ENCODE peak calls at places on chromosomes 1 and 21, in ten cellular contexts. One of them, this sample, is unnamed.

GRCh38 chr1:92980732-92981647 is 19.7 kb upstream of the DIPK1A start:
- DNase-seq in tibial artery: no peak
- DNase-seq in HFFc6: no peak
- DNase-seq in B cell: peak
- DNase-seq in endodermal cell: no peak
- DNase-seq in AG09309: no peak
- DNase-seq in activated B cell treated with CpG ODN at 0.5 μM for 24 hours: no peak
- DNase-seq in fibroblast of the aortic adventitia: no peak
- DNase-seq in dorsolateral prefrontal cortex: no peak
- DNase-seq in AG10803: no peak
- DNase-seq in this sample: no peak

GRCh38 chr1:183103141-183103540 is 79.9 kb downstream of the LAMC1 start:
- DNase-seq in HFFc6: no peak
- DNase-seq in endodermal cell: no peak
- DNase-seq in AG09309: no peak
- DNase-seq in tibial artery: no peak
- DNase-seq in AG10803: no peak
- DNase-seq in activated B cell treated with CpG ODN at 0.5 μM for 24 hours: no peak
- DNase-seq in B cell: no peak
- DNase-seq in fibroblast of the aortic adventitia: no peak
- DNase-seq in dorsolateral prefrontal cortex: no peak
- DNase-seq in this sample: no peak

GRCh38 chr1:41773842-41774241 is 144.9 kb downstream of the HIVEP3 start:
- DNase-seq in HFFc6: no peak
- DNase-seq in endodermal cell: no peak
- DNase-seq in fibroblast of the aortic adventitia: no peak
- DNase-seq in activated B cell treated with CpG ODN at 0.5 μM for 24 hours: no peak
- DNase-seq in AG10803: no peak
- DNase-seq in dorsolateral prefrontal cortex: no peak
- DNase-seq in B cell: no peak
- DNase-seq in tibial artery: no peak
- DNase-seq in AG09309: no peak
- DNase-seq in this sample: no peak

GRCh38 chr1:81174052-81174451 is 626.7 kb upstream of the ADGRL2 start:
- DNase-seq in AG09309: no peak
- DNase-seq in AG10803: peak
- DNase-seq in tibial artery: no peak
- DNase-seq in endodermal cell: no peak
- DNase-seq in activated B cell treated with CpG ODN at 0.5 μM for 24 hours: no peak
- DNase-seq in B cell: no peak
- DNase-seq in HFFc6: peak
- DNase-seq in dorsolateral prefrontal cortex: no peak
- DNase-seq in fibroblast of the aortic adventitia: no peak
- DNase-seq in this sample: no peak

GRCh38 chr1:198679535-198680173 is 40.8 kb downstream of the PTPRC start:
- DNase-seq in AG09309: no peak
- DNase-seq in HFFc6: no peak
- DNase-seq in endodermal cell: no peak
- DNase-seq in AG10803: no peak
- DNase-seq in B cell: no peak
- DNase-seq in tibial artery: no peak
- DNase-seq in dorsolateral prefrontal cortex: no peak
- DNase-seq in fibroblast of the aortic adventitia: no peak
- DNase-seq in activated B cell treated with CpG ODN at 0.5 μM for 24 hours: no peak
- DNase-seq in this sample: no peak

GRCh38 chr1:35857830-35858229 is 25.2 kb upstream of the AGO1 start:
- DNase-seq in endodermal cell: no peak
- DNase-seq in B cell: peak
- DNase-seq in dorsolateral prefrontal cortex: no peak
- DNase-seq in HFFc6: peak
- DNase-seq in fibroblast of the aortic adventitia: peak
- DNase-seq in AG09309: no peak
- DNase-seq in tibial artery: no peak
- DNase-seq in AG10803: peak
- DNase-seq in activated B cell treated with CpG ODN at 0.5 μM for 24 hours: no peak
- DNase-seq in this sample: no peak

GRCh38 chr1:26833432-26834405 is 7.2 kb downstream of the ZDHHC18 start:
- DNase-seq in activated B cell treated with CpG ODN at 0.5 μM for 24 hours: peak
- DNase-seq in AG10803: no peak
- DNase-seq in B cell: peak
- DNase-seq in dorsolateral prefrontal cortex: no peak
- DNase-seq in endodermal cell: no peak
- DNase-seq in fibroblast of the aortic adventitia: no peak
- DNase-seq in HFFc6: no peak
- DNase-seq in tibial artery: no peak
- DNase-seq in AG09309: no peak
- DNase-seq in this sample: peak

GRCh38 chr21:20971296-20971921 is 26.8 kb upstream of the NCAM2 start:
- DNase-seq in endodermal cell: peak
- DNase-seq in tibial artery: no peak
- DNase-seq in fibroblast of the aortic adventitia: peak
- DNase-seq in dorsolateral prefrontal cortex: peak
- DNase-seq in AG10803: peak
- DNase-seq in AG09309: no peak
- DNase-seq in activated B cell treated with CpG ODN at 0.5 μM for 24 hours: no peak
- DNase-seq in B cell: peak
- DNase-seq in HFFc6: peak
- DNase-seq in this sample: peak

GRCh38 chr1:209354111-209354839 is 229.2 kb upstream of the CAMK1G start:
- DNase-seq in dorsolateral prefrontal cortex: peak
- DNase-seq in HFFc6: peak
- DNase-seq in tibial artery: peak
- DNase-seq in B cell: peak
- DNase-seq in fibroblast of the aortic adventitia: peak
- DNase-seq in endodermal cell: peak
- DNase-seq in AG10803: peak
- DNase-seq in AG09309: peak
- DNase-seq in activated B cell treated with CpG ODN at 0.5 μM for 24 hours: no peak
- DNase-seq in this sample: peak

GRCh38 chr1:28139033-28139712 is 37.3 kb downstream of the PTAFR start:
- DNase-seq in activated B cell treated with CpG ODN at 0.5 μM for 24 hours: no peak
- DNase-seq in B cell: no peak
- DNase-seq in AG10803: peak
- DNase-seq in endodermal cell: no peak
- DNase-seq in AG09309: no peak
- DNase-seq in fibroblast of the aortic adventitia: peak
- DNase-seq in dorsolateral prefrontal cortex: no peak
- DNase-seq in tibial artery: no peak
- DNase-seq in HFFc6: peak
- DNase-seq in this sample: no peak

GRCh38 chr1:34924759-34925555 is 4.5 kb downstream of the DLGAP3 start:
- DNase-seq in fibroblast of the aortic adventitia: peak
- DNase-seq in HFFc6: peak
- DNase-seq in AG10803: peak
- DNase-seq in activated B cell treated with CpG ODN at 0.5 μM for 24 hours: peak
- DNase-seq in AG09309: peak
- DNase-seq in B cell: peak
- DNase-seq in endodermal cell: peak
- DNase-seq in dorsolateral prefrontal cortex: no peak
- DNase-seq in tibial artery: no peak
- DNase-seq in this sample: peak

GRCh38 chr1:167905182-167905581 is 8.8 kb downstream of the ADCY10 start:
- DNase-seq in dorsolateral prefrontal cortex: no peak
- DNase-seq in AG09309: no peak
- DNase-seq in fibroblast of the aortic adventitia: peak
- DNase-seq in B cell: no peak
- DNase-seq in tibial artery: no peak
- DNase-seq in HFFc6: no peak
- DNase-seq in endodermal cell: no peak
- DNase-seq in activated B cell treated with CpG ODN at 0.5 μM for 24 hours: no peak
- DNase-seq in AG10803: no peak
- DNase-seq in this sample: no peak

GRCh38 chr1:15153842-15154479 is 414 bp downstream of the TMEM51 start:
- DNase-seq in AG10803: peak
- DNase-seq in dorsolateral prefrontal cortex: peak
- DNase-seq in AG09309: no peak
- DNase-seq in fibroblast of the aortic adventitia: peak
- DNase-seq in activated B cell treated with CpG ODN at 0.5 μM for 24 hours: peak
- DNase-seq in endodermal cell: peak
- DNase-seq in tibial artery: peak
- DNase-seq in B cell: no peak
- DNase-seq in HFFc6: peak
- DNase-seq in this sample: peak

GRCh38 chr1:9404541-9404940 is 111.8 kb downstream of the SPSB1 start:
- DNase-seq in fibroblast of the aortic adventitia: no peak
- DNase-seq in endodermal cell: no peak
- DNase-seq in AG10803: no peak
- DNase-seq in activated B cell treated with CpG ODN at 0.5 μM for 24 hours: no peak
- DNase-seq in AG09309: no peak
- DNase-seq in HFFc6: no peak
- DNase-seq in tibial artery: no peak
- DNase-seq in B cell: no peak
- DNase-seq in dorsolateral prefrontal cortex: no peak
- DNase-seq in this sample: no peak
- TF ChIP-seq CTCF in fibroblast of the aortic adventitia: no peak
- TF ChIP-seq CTCF in endodermal cell: peak
- TF ChIP-seq CTCF in AG10803: no peak
- TF ChIP-seq CTCF in activated B cell treated with CpG ODN at 0.5 μM for 24 hours: no peak
- TF ChIP-seq CTCF in AG09309: no peak
- TF ChIP-seq CTCF in HFFc6: no peak
- TF ChIP-seq CTCF in tibial artery: no peak
- TF ChIP-seq CTCF in B cell: no peak
- TF ChIP-seq CTCF in dorsolateral prefrontal cortex: no peak
- TF ChIP-seq CTCF in this sample: no peak

DNA sequence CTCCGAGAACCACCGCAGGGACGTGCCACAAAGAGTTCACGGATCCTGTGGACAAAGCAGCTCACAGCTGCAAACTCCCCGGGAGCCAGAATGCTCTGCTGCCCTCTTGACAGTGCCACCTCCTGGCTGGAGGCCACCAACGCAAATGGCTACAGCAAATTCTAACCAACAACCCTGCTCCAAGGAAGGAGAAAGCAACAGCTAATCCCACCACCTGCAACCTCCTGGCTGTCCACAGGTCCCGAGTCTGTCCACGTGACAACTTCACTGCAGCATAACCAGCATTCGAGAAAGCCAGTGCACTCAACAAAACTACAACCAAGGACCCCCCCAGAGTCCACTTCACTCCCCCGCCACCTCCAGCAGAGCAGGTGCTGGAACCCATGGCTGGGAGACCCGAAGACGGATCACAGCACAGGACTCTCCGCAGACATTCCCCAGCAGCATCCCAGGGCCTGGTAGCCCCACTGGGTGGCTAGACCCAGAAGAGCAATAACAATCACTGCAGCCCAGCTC is 17.3 kb downstream of the POFUT2 start:
- DNase-seq in tibial artery: peak
- DNase-seq in dorsolateral prefrontal cortex: peak
- DNase-seq in fibroblast of the aortic adventitia: no peak
- DNase-seq in endodermal cell: peak
- DNase-seq in B cell: no peak
- DNase-seq in activated B cell treated with CpG ODN at 0.5 μM for 24 hours: no peak
- DNase-seq in AG10803: peak
- DNase-seq in HFFc6: no peak
- DNase-seq in AG09309: no peak
- DNase-seq in this sample: no peak
- TF ChIP-seq CTCF in tibial artery: no peak
- TF ChIP-seq CTCF in dorsolateral prefrontal cortex: no peak
- TF ChIP-seq CTCF in fibroblast of the aortic adventitia: no peak
- TF ChIP-seq CTCF in endodermal cell: peak
- TF ChIP-seq CTCF in B cell: no peak
- TF ChIP-seq CTCF in activated B cell treated with CpG ODN at 0.5 μM for 24 hours: no peak
- TF ChIP-seq CTCF in AG10803: no peak
- TF ChIP-seq CTCF in HFFc6: peak
- TF ChIP-seq CTCF in AG09309: peak
- TF ChIP-seq CTCF in this sample: no peak

GRCh38 chr1:220031290-220031689 is 15.0 kb downstream of the EPRS1 start:
- DNase-seq in AG09309: no peak
- DNase-seq in AG10803: no peak
- DNase-seq in endodermal cell: no peak
- DNase-seq in fibroblast of the aortic adventitia: no peak
- DNase-seq in B cell: no peak
- DNase-seq in activated B cell treated with CpG ODN at 0.5 μM for 24 hours: no peak
- DNase-seq in HFFc6: no peak
- DNase-seq in dorsolateral prefrontal cortex: no peak
- DNase-seq in tibial artery: no peak
- DNase-seq in this sample: no peak
- TF ChIP-seq CTCF in AG09309: no peak
- TF ChIP-seq CTCF in AG10803: no peak
- TF ChIP-seq CTCF in endodermal cell: no peak
- TF ChIP-seq CTCF in fibroblast of the aortic adventitia: no peak
- TF ChIP-seq CTCF in B cell: no peak
- TF ChIP-seq CTCF in activated B cell treated with CpG ODN at 0.5 μM for 24 hours: no peak
- TF ChIP-seq CTCF in HFFc6: no peak
- TF ChIP-seq CTCF in dorsolateral prefrontal cortex: no peak
- TF ChIP-seq CTCF in tibial artery: no peak
- TF ChIP-seq CTCF in this sample: no peak

GRCh38 chr1:40167317-40167716 is 6.1 kb downstream of the RLF start:
- DNase-seq in AG09309: no peak
- DNase-seq in endodermal cell: no peak
- DNase-seq in B cell: no peak
- DNase-seq in activated B cell treated with CpG ODN at 0.5 μM for 24 hours: no peak
- DNase-seq in fibroblast of the aortic adventitia: no peak
- DNase-seq in dorsolateral prefrontal cortex: no peak
- DNase-seq in tibial artery: no peak
- DNase-seq in AG10803: no peak
- DNase-seq in HFFc6: no peak
- DNase-seq in this sample: no peak

GRCh38 chr1:40160806-40161124 is 422 bp upstream of the RLF start:
- DNase-seq in dorsolateral prefrontal cortex: no peak
- DNase-seq in B cell: no peak
- DNase-seq in HFFc6: no peak
- DNase-seq in tibial artery: no peak
- DNase-seq in fibroblast of the aortic adventitia: no peak
- DNase-seq in AG09309: no peak
- DNase-seq in AG10803: no peak
- DNase-seq in endodermal cell: no peak
- DNase-seq in activated B cell treated with CpG ODN at 0.5 μM for 24 hours: no peak
- DNase-seq in this sample: no peak

GRCh38 chr1:40161125-40161887 is at the start of gene RLF:
- DNase-seq in activated B cell treated with CpG ODN at 0.5 μM for 24 hours: peak
- DNase-seq in HFFc6: peak
- DNase-seq in dorsolateral prefrontal cortex: peak
- DNase-seq in AG10803: peak
- DNase-seq in fibroblast of the aortic adventitia: peak
- DNase-seq in endodermal cell: peak
- DNase-seq in AG09309: peak
- DNase-seq in B cell: peak
- DNase-seq in tibial artery: peak
- DNase-seq in this sample: peak

GRCh38 chr1:40162791-40163441 is 1.7 kb downstream of the RLF start:
- DNase-seq in activated B cell treated with CpG ODN at 0.5 μM for 24 hours: no peak
- DNase-seq in B cell: no peak
- DNase-seq in tibial artery: no peak
- DNase-seq in HFFc6: peak
- DNase-seq in fibroblast of the aortic adventitia: no peak
- DNase-seq in AG09309: no peak
- DNase-seq in dorsolateral prefrontal cortex: no peak
- DNase-seq in endodermal cell: no peak
- DNase-seq in AG10803: peak
- DNase-seq in this sample: no peak

DNA sequence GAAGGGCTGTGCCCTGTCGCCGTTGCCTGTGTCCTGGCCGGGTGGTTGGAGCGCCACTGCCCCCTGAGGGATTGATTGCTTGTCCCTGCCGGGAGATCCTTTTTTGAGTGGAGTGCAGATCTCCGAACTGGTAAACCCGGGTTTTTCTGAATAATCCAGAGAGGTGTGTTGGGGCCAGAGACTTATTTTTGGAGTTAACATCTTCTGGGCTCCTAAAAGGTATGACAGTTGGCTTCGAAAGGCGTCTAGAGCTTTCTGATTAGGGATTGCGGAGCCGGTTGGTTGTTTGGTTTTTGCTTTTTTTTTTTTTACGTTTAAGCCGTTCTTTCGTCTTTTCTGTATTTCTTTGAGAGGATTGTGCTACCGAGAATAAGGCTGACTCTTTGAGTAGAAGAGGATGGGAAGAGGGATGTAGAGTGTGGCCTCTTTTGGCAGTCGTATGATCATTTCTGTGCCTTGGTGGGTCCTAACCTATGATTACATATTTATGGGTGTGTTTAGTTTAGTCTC is 756 bp downstream of the RLF start:
- DNase-seq in fibroblast of the aortic adventitia: peak
- DNase-seq in AG10803: no peak
- DNase-seq in endodermal cell: no peak
- DNase-seq in activated B cell treated with CpG ODN at 0.5 μM for 24 hours: no peak
- DNase-seq in B cell: no peak
- DNase-seq in tibial artery: no peak
- DNase-seq in HFFc6: peak
- DNase-seq in AG09309: no peak
- DNase-seq in dorsolateral prefrontal cortex: no peak
- DNase-seq in this sample: no peak
- TF ChIP-seq CTCF in fibroblast of the aortic adventitia: no peak
- TF ChIP-seq CTCF in AG10803: no peak
- TF ChIP-seq CTCF in endodermal cell: no peak
- TF ChIP-seq CTCF in activated B cell treated with CpG ODN at 0.5 μM for 24 hours: no peak
- TF ChIP-seq CTCF in B cell: peak
- TF ChIP-seq CTCF in tibial artery: no peak
- TF ChIP-seq CTCF in HFFc6: peak
- TF ChIP-seq CTCF in AG09309: no peak
- TF ChIP-seq CTCF in dorsolateral prefrontal cortex: no peak
- TF ChIP-seq CTCF in this sample: no peak